ENCODE peak calls at places on chromosomes 2 and 18, in five cellular contexts. N is BE2C; I is AG08396; K is stimulated activated CD8-positive, alpha-beta memory T cell treated with anti-CD3 and anti-CD28 coated beads, Interleukin-15, amount 100 ng/mL, for 48 hours; J is activated T-helper 1 cell treated with anti-CD3 and anti-CD28 coated beads, Interleukin-2, amount 50 U/mL, for 16 hours. M is an unnamed sample.

GRCh38 chr2:18588049-18588448 is 1.3 kb downstream of the NT5C1B start:
- DNase-seq in N (no peak), I (no peak), K (no peak), J (no peak), M (no peak)

GRCh38 chr18:12625242-12625641 is 32.7 kb downstream of the SPIRE1 start:
- DNase-seq in N (no peak), I (no peak), K (no peak), J (no peak), M (no peak)

GRCh38 chr2:241153616-241154015 is 3.3 kb downstream of the PPP1R7 start:
- DNase-seq in N (no peak), I (no peak), K (no peak), J (no peak), M (no peak)

GRCh38 chr2:234425923-234426603 is 70.8 kb downstream of the ARL4C start:
- DNase-seq in N (no peak), I (no peak), K (no peak), J (peak; percentile 62), M (no peak)

GRCh38 chr2:73939419-73939818 is 12.7 kb downstream of the DGUOK start:
- DNase-seq in N (no peak), I (peak; percentile 57), K (no peak), J (no peak), M (peak; percentile 91)

GRCh38 chr18:36833120-36833519 is 4.2 kb downstream of the KIAA1328 start:
- DNase-seq in N (no peak), I (no peak), K (no peak), J (no peak), M (no peak)

GRCh38 chr18:23703057-23703986 is 14.1 kb downstream of the LAMA3 start:
- DNase-seq in N (peak; percentile 13), I (peak; percentile 63), K (no peak), J (no peak), M (no peak)

GRCh38 chr2:1979569-1979968 is 235.3 kb upstream of the PXDN start:
- DNase-seq in N (no peak), I (no peak), K (no peak), J (no peak), M (no peak)

GRCh38 chr18:76524900-76525698 is 30.1 kb upstream of the ZNF516 start:
- DNase-seq in N (no peak), I (peak; percentile 81), K (no peak), J (no peak), M (no peak)

GRCh38 chr2:25187729-25188350 is 19.5 kb upstream of the POMC start:
- DNase-seq in N (no peak), I (no peak), K (no peak), J (no peak), M (no peak)

GRCh38 chr18:64238076-64238475 is 89.2 kb upstream of the LINC00305 start:
- DNase-seq in N (no peak), I (no peak), K (no peak), J (no peak), M (no peak)

GRCh38 chr2:219010162-219010756 is 17.0 kb upstream of the CRYBA2 start:
- DNase-seq in N (no peak), I (no peak), K (no peak), J (no peak), M (no peak)

GRCh38 chr2:227415538-227416424 is 28.0 kb upstream of the SCYGR1 start:
- DNase-seq in N (no peak), I (peak; percentile 43), K (no peak), J (no peak), M (no peak)

M was measured in keratinocyte.